ENCODE peak calls at places on chromosome 14, in six cellular contexts. P is CD8-positive, alpha-beta T cell; T is stomach; F is neural progenitor cell; K is naive thymus-derived CD4-positive, alpha-beta T cell; L is upper lobe of left lung. Y is an unnamed sample.

GRCh38 chr14:100712490-100712889 is 14.2 kb upstream of the DLK1 start:
- DNase-seq in P (no peak), T (peak; percentile 39), F (no peak), K (no peak), L (no peak), Y (no peak)

GRCh38 chr14:36465178-36465577 is 54.9 kb downstream of the NKX2-1 start:
- DNase-seq in P (no peak), T (no peak), F (no peak), K (no peak), L (no peak), Y (no peak)

GRCh38 chr14:72613196-72613974 is 280.5 kb downstream of the DPF3 start:
- DNase-seq in P (no peak), T (peak; percentile 80), F (no peak), K (no peak), L (no peak), Y (peak; percentile 97)

GRCh38 chr14:78254911-78255431 is 84.8 kb downstream of the NRXN3 start:
- DNase-seq in P (no peak), T (no peak), F (no peak), K (no peak), L (no peak), Y (no peak)

GRCh38 chr14:56002316-56002715 is 115.9 kb upstream of the PELI2 start:
- DNase-seq in P (no peak), T (no peak), F (no peak), K (no peak), L (no peak), Y (no peak)

GRCh38 chr14:103198429-103199140 is 75.3 kb downstream of the TNFAIP2 start:
- DNase-seq in P (no peak), T (no peak), F (no peak), K (no peak), L (no peak), Y (no peak)

GRCh38 chr14:73750161-73750901 is 36.1 kb upstream of the PNMA1 start:
- DNase-seq in P (no peak), T (peak; percentile 72), F (no peak), K (no peak), L (no peak), Y (no peak)

GRCh38 chr14:20671597-20672283 is 12.6 kb upstream of the RNASE4 start:
- DNase-seq in P (no peak), T (no peak), F (no peak), K (no peak), L (no peak), Y (no peak)

GRCh38 chr14:93958567-93959238 is 17.7 kb downstream of the ASB2 start:
- DNase-seq in P (no peak), T (no peak), F (no peak), K (no peak), L (no peak), Y (no peak)

GRCh38 chr14:36716614-36717184 is 55.0 kb downstream of the PAX9 start:
- DNase-seq in P (no peak), T (no peak), F (no peak), K (no peak), L (no peak), Y (no peak)

GRCh38 chr14:97408937-97409860 is 612.0 kb downstream of the VRK1 start:
- DNase-seq in P (no peak), T (no peak), F (no peak), K (peak; percentile 31), L (no peak), Y (no peak)

GRCh38 chr14:65476290-65476941 is 63.9 kb downstream of the FUT8 start:
- DNase-seq in P (no peak), T (no peak), F (no peak), K (no peak), L (no peak), Y (no peak)

GRCh38 chr14:88026890-88027289 is 22.0 kb downstream of the GPR65 start:
- DNase-seq in P (no peak), T (no peak), F (no peak), K (peak; percentile 31), L (no peak), Y (no peak)

GRCh38 chr14:53663709-53664108 is 292.9 kb downstream of the BMP4 start:
- DNase-seq in P (no peak), T (no peak), F (peak; percentile 76), K (no peak), L (no peak), Y (no peak)

GRCh38 chr14:58282925-58283593 is 15.3 kb upstream of the ARID4A start:
- DNase-seq in P (no peak), T (no peak), F (no peak), K (no peak), L (no peak), Y (no peak)

GRCh38 chr14:61573748-61574513 is 121.4 kb upstream of the HIF1A start:
- DNase-seq in P (no peak), T (no peak), F (no peak), K (no peak), L (no peak), Y (no peak)

GRCh38 chr14:94562941-94563883 is 2.0 kb downstream of the SERPINA4 start:
- DNase-seq in P (no peak), T (no peak), F (no peak), K (no peak), L (peak; percentile 15), Y (no peak)

GRCh38 chr14:49879683-49880204 is 13.1 kb upstream of the ARF6 start:
- DNase-seq in P (no peak), T (peak; percentile 51), F (peak; percentile 63), K (peak; percentile 48), L (peak; percentile 69), Y (no peak)

GRCh38 chr14:52267501-52268190 is at the start of gene PTGDR:
- DNase-seq in P (no peak), T (peak; percentile 30), F (peak; percentile 70), K (no peak), L (peak; percentile 45), Y (peak; percentile 65)

GRCh38 chr14:101480022-101480746 is 81.1 kb upstream of the DIO3 start:
- DNase-seq in P (no peak), T (peak; percentile 15), F (no peak), K (no peak), L (peak; percentile 8), Y (no peak)

GRCh38 chr14:53209370-53209769 is 56.2 kb upstream of the DDHD1 start:
- DNase-seq in P (no peak), T (no peak), F (no peak), K (no peak), L (no peak), Y (no peak)

GRCh38 chr14:104712881-104713734 is 10.9 kb upstream of the ADSS1 start:
- DNase-seq in P (no peak), T (no peak), F (no peak), K (no peak), L (no peak), Y (no peak)

GRCh38 chr14:47039336-47039735 is 387.8 kb upstream of the RPL10L start:
- DNase-seq in P (no peak), T (no peak), F (no peak), K (no peak), L (no peak), Y (no peak)

GRCh38 chr14:23009939-23010718 is at the start of gene C14orf93:
- DNase-seq in P (peak; percentile 67), T (peak; percentile 82), F (peak; percentile 77), K (peak; percentile 68), L (peak; percentile 85), Y (peak; percentile 88)

GRCh38 chr14:43647302-43647701 is 859.8 kb downstream of the FSCB start:
- DNase-seq in P (no peak), T (no peak), F (peak; percentile 52), K (no peak), L (no peak), Y (no peak)

GRCh38 chr14:85617799-85618198 is 87.9 kb downstream of the FLRT2 start:
- DNase-seq in P (no peak), T (no peak), F (peak; percentile 24), K (no peak), L (no peak), Y (no peak)

GRCh38 chr14:92644166-92644565 is 104.3 kb downstream of the LGMN start:
- DNase-seq in P (no peak), T (no peak), F (no peak), K (no peak), L (no peak), Y (no peak)

GRCh38 chr14:92644601-92645515 is 103.6 kb downstream of the LGMN start:
- DNase-seq in P (no peak), T (no peak), F (no peak), K (no peak), L (no peak), Y (no peak)

GRCh38 chr14:92647499-92648279 is 100.7 kb downstream of the LGMN start:
- DNase-seq in P (no peak), T (no peak), F (no peak), K (no peak), L (no peak), Y (no peak)

GRCh38 chr14:92646952-92647461 is 101.4 kb downstream of the LGMN start:
- DNase-seq in P (no peak), T (no peak), F (no peak), K (no peak), L (no peak), Y (no peak)

GRCh38 chr14:92645841-92646478 is 102.5 kb downstream of the LGMN start:
- DNase-seq in P (no peak), T (no peak), F (no peak), K (no peak), L (no peak), Y (no peak)
- H3K4me1 ChIP-seq in P (peaks cover 57% of the 10 kb centered on the region), T (peaks cover 12% of the 10 kb centered on the region), F (no peaks in the 10 kb centered on the region), K (peaks cover 63% of the 10 kb centered on the region), L (peaks cover 29% of the 10 kb centered on the region), Y (no peaks in the 10 kb centered on the region)

DNA sequence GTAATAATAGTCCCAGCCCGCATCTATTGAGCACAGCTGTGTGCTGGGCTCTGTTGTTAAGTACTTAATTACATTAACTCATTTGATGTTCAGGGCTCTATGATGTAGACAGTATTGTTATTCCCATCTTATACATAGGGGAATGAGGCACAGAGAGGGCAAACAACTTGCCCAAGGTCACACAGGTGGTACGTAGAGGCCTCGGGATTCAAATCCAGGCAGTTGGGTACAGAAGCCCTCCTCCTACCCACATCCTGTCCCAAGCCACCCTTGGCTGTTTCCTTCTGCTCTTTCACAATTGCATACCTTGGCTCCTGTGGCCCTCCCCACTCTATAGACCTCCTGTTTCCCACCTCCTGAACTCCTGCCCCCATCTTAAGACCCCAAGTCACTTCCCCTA is 10.0 kb upstream of the GPR68 start:
- DNase-seq in P (no peak), T (no peak), F (no peak), K (peak; percentile 48), L (no peak), Y (no peak)
- H3K27ac ChIP-seq in P (no peak overlapping the region), T (no peak overlapping the region), F (no peak overlapping the region), K (peak overlapping the region; percentile 60), L (peak overlapping the region; percentile 77), Y (no peak overlapping the region)

DNA sequence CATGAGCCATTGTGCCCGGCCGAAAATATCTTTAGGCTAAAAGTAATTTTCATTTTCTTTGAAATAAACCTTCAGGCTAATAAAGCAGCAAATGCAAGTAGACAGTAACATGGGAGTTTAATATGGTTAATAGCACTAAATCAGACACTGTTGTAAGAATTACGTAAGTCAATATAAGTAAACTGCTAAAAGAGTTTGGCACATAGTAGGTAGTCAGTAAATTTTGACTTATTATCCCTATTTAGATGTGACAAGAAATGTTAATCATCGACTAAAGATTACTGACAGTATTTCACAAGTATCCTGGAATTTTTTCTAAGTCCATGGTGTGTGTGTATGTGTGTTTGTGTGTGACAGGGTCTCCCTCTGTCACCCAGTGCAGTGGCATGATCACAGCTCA is 3.9 kb downstream of the PPP4R3A start:
- DNase-seq in P (no peak), T (no peak), F (no peak), K (no peak), L (no peak), Y (no peak)
- H3K4me1 ChIP-seq in P (peaks cover 61% of the 10 kb centered on the region), T (peaks cover 44% of the 10 kb centered on the region), F (peaks cover 14% of the 10 kb centered on the region), K (peaks cover 52% of the 10 kb centered on the region), L (peaks cover 54% of the 10 kb centered on the region), Y (no peaks in the 10 kb centered on the region)

GRCh38 chr14:54683882-54684794 is 117.2 kb downstream of the SAMD4A start:
- DNase-seq in P (no peak), T (no peak), F (peak; percentile 58), K (no peak), L (no peak), Y (no peak)
- H3K27ac ChIP-seq in P (no peak overlapping the region), T (no peak overlapping the region), F (no peak overlapping the region), K (no peak overlapping the region), L (peak overlapping the region; percentile 43), Y (no peak overlapping the region)